ENCODE peak calls at places on chromosomes 12 and 14, in eight cellular contexts. J is activated CD8-positive, alpha-beta memory T cell treated with anti-CD3 and anti-CD28 coated beads, Interleukin-2, amount 10 ng/mL, durations not matched to agents 7 days and 5 days; R is NCI-H345; Z is ureter; A is hippocampal formation; I is central memory CD8-positive, alpha-beta T cell; D is stomach; M is left colon. F is an unnamed sample.

GRCh38 chr12:32820376-32820931 is 64.8 kb upstream of the YARS2 start:
- DNase-seq in J (no peak), M (no peak), R (no peak), A (no peak), D (no peak), I (no peak), Z (no peak), F (no peak)

GRCh38 chr12:22626429-22626828 is 1.5 kb downstream of the ETNK1 start:
- DNase-seq in D (no peak), R (no peak), J (no peak), A (no peak), Z (no peak), I (no peak), M (no peak), F (no peak)

GRCh38 chr14:53409974-53410373 is 256.9 kb upstream of the DDHD1 start:
- DNase-seq in D (no peak), R (no peak), I (no peak), A (no peak), J (no peak), M (no peak), Z (no peak), F (no peak)

GRCh38 chr14:24367506-24368214 is at the start of gene NFATC4:
- DNase-seq in Z (peak; percentile 85), J (no peak), A (no peak), M (peak; percentile 78), I (no peak), R (peak; percentile 77), D (peak; percentile 70), F (peak; percentile 93)

GRCh38 chr12:51865757-51866270 is 17.3 kb upstream of the FIGNL2 start:
- DNase-seq in M (no peak), A (no peak), R (no peak), J (no peak), I (no peak), Z (no peak), D (no peak), F (no peak)

GRCh38 chr12:14884458-14884878 is 1.2 kb downstream of the MGP start:
- DNase-seq in I (peak; percentile 80), D (peak; percentile 84), Z (peak; percentile 84), J (peak; percentile 80), M (peak; percentile 77), A (peak; percentile 46), R (peak; percentile 78), F (peak; percentile 69)

GRCh38 chr12:80504389-80505153 is 60.5 kb downstream of the PTPRQ start:
- DNase-seq in I (no peak), Z (no peak), M (no peak), J (no peak), R (no peak), A (no peak), D (no peak), F (no peak)

GRCh38 chr14:89237923-89238529 is 179.0 kb downstream of the FOXN3 start:
- DNase-seq in R (no peak), I (no peak), D (no peak), A (no peak), Z (no peak), J (no peak), M (no peak), F (no peak)

GRCh38 chr14:22598896-22599244 is 770 bp downstream of the ABHD4 start:
- DNase-seq in Z (peak; percentile 76), I (no peak), J (peak; percentile 60), D (peak; percentile 64), R (peak; percentile 35), A (no peak), M (peak; percentile 22), F (peak; percentile 19)

GRCh38 chr12:124581299-124581698 is 13.9 kb upstream of the NCOR2 start:
- DNase-seq in I (no peak), R (no peak), J (no peak), D (no peak), A (no peak), Z (no peak), M (no peak), F (no peak)

GRCh38 chr14:91292476-91292875 is 48.0 kb upstream of the GPR68 start:
- DNase-seq in I (no peak), D (no peak), M (no peak), J (no peak), Z (no peak), R (no peak), A (no peak), F (no peak)

GRCh38 chr14:58898655-58899316 is 261.0 kb downstream of the DACT1 start:
- DNase-seq in I (no peak), Z (no peak), A (no peak), M (no peak), J (no peak), R (no peak), D (no peak), F (no peak)

GRCh38 chr14:22596354-22596879 is 1.7 kb upstream of the ABHD4 start:
- DNase-seq in I (no peak), D (no peak), R (no peak), Z (no peak), A (no peak), M (no peak), J (no peak), F (no peak)

GRCh38 chr12:27424631-27425230 is 21.8 kb upstream of the SMCO2 start:
- DNase-seq in A (no peak), M (no peak), J (no peak), R (no peak), I (no peak), D (no peak), Z (no peak), F (no peak)

GRCh38 chr14:24857277-24857676 is 192.7 kb downstream of the STXBP6 start:
- DNase-seq in A (no peak), J (no peak), I (no peak), M (no peak), D (no peak), Z (no peak), R (no peak), F (no peak)

GRCh38 chr12:79927772-79928474 is 7.0 kb downstream of the PPP1R12A start:
- DNase-seq in J (peak; percentile 80), D (no peak), M (no peak), R (no peak), Z (no peak), I (peak; percentile 48), A (no peak), F (no peak)

GRCh38 chr12:32126720-32127119 is 20.1 kb downstream of the BICD1 start:
- DNase-seq in J (no peak), I (no peak), D (no peak), A (no peak), Z (no peak), R (no peak), M (no peak), F (no peak)

GRCh38 chr12:32400114-32400672 is 835 bp downstream of the FGD4 start:
- DNase-seq in J (no peak), M (peak; percentile 61), D (peak; percentile 57), I (no peak), Z (no peak), A (no peak), R (peak; percentile 38), F (peak; percentile 21)

GRCh38 chr12:85865905-85866304 is 8.2 kb upstream of the NTS start:
- DNase-seq in D (no peak), I (no peak), Z (no peak), A (no peak), M (no peak), R (no peak), J (no peak), F (peak; percentile 86)

GRCh38 chr12:111180830-111181726 is 187.8 kb downstream of the PHETA1 start:
- DNase-seq in R (peak; percentile 65), D (peak; percentile 53), J (no peak), I (no peak), M (peak; percentile 57), Z (peak; percentile 76), A (peak; percentile 35), F (no peak)

F was measured in WERI-Rb-1.